ENCODE peak calls at places on chromosomes 1 and 21, in five cellular contexts. X is mesothelial cell of epicardium; U is NCI-H1694 treated with DMSO at 0.1 percent for 48 hours; Z is effector memory CD4-positive, alpha-beta T cell; W is retina. A is an unnamed sample.

GRCh38 chr1:36094621-36095061 is 5.9 kb downstream of the ADPRS start:
- DNase-seq in Z (no peak), W (no peak), X (no peak), U (no peak), A (no peak)

GRCh38 chr1:117826551-117827078 is 102.8 kb downstream of the GDAP2 start:
- DNase-seq in U (peak), X (no peak), W (no peak), Z (no peak), A (no peak)

GRCh38 chr21:38490411-38491020 is 7.8 kb downstream of the ERG start:
- DNase-seq in U (no peak), W (no peak), X (no peak), Z (no peak), A (no peak)

GRCh38 chr1:154075746-154076145 is 79.1 kb downstream of the NUP210L start:
- DNase-seq in U (no peak), X (no peak), W (no peak), Z (no peak), A (no peak)

GRCh38 chr1:196546272-196547245 is 61.7 kb downstream of the KCNT2 start:
- DNase-seq in W (no peak), Z (no peak), X (no peak), U (no peak), A (no peak)

GRCh38 chr1:175262646-175263045 is 70.1 kb upstream of the KIAA0040 start:
- DNase-seq in Z (no peak), W (no peak), U (no peak), X (no peak), A (no peak)

GRCh38 chr1:209080170-209080781 is 503.2 kb upstream of the CAMK1G start:
- DNase-seq in Z (no peak), X (no peak), W (no peak), U (no peak), A (no peak)

GRCh38 chr1:9307303-9307702 is 14.6 kb downstream of the SPSB1 start:
- DNase-seq in W (no peak), U (no peak), X (no peak), Z (no peak), A (no peak)

GRCh38 chr1:210882414-210883221 is 251.3 kb downstream of the KCNH1 start:
- DNase-seq in X (no peak), U (no peak), W (no peak), Z (no peak), A (no peak)

GRCh38 chr1:232810856-232811255 is 5.6 kb downstream of the MAP10 start:
- DNase-seq in U (no peak), Z (no peak), X (no peak), W (no peak), A (no peak)

GRCh38 chr1:145997156-145998023 is 1.0 kb upstream of the TXNIP start:
- DNase-seq in W (no peak), Z (peak), X (no peak), U (peak), A (no peak)

GRCh38 chr1:245298781-245299180 is 144.0 kb downstream of the KIF26B start:
- DNase-seq in U (peak), X (no peak), W (peak), Z (no peak), A (peak)

GRCh38 chr1:1273535-1274298 is at the start of gene UBE2J2:
- DNase-seq in W (peak), X (peak), U (peak), Z (peak), A (peak)

GRCh38 chr1:215201301-215201700 is 118.8 kb downstream of the KCNK2 start:
- DNase-seq in X (no peak), U (no peak), Z (no peak), W (no peak), A (no peak)

GRCh38 chr21:42461185-42461520 is 34.9 kb downstream of the RSPH1 start:
- DNase-seq in X (no peak), Z (no peak), U (no peak), W (no peak), A (no peak)